ENCODE peak calls at places on chromosome 9, in four cellular contexts. Z is adrenal gland; G is central memory CD4-positive, alpha-beta T cell; R is RCC 7860. U is an unnamed sample.

GRCh38 chr9:68500457-68501158 is 40.1 kb downstream of the TMEM252 start:
- DNase-seq in Z (no peak), G (no peak), R (peak; percentile 17), U (no peak)

GRCh38 chr9:124590886-124591641 is 83.9 kb upstream of the NR5A1 start:
- DNase-seq in Z (no peak), G (no peak), R (no peak), U (no peak)

GRCh38 chr9:114409842-114410241 is 22.1 kb upstream of the AKNA start:
- DNase-seq in Z (no peak), G (no peak), R (no peak), U (no peak)

GRCh38 chr9:95218790-95219189 is 98.7 kb downstream of the FANCC start:
- DNase-seq in Z (no peak), G (no peak), R (no peak), U (no peak)

GRCh38 chr9:109600142-109600541 is 102.0 kb upstream of the PTPN3 start:
- DNase-seq in Z (no peak), G (no peak), R (peak; percentile 60), U (peak; percentile 88)

GRCh38 chr9:95021166-95021886 is 294.8 kb downstream of the AOPEP start:
- DNase-seq in Z (no peak), G (no peak), R (no peak), U (no peak)

GRCh38 chr9:126615251-126615790 is 1.6 kb downstream of the LMX1B start:
- DNase-seq in Z (no peak), G (no peak), R (no peak), U (peak; percentile 18)

GRCh38 chr9:131038256-131039128 is 29.5 kb downstream of the LAMC3 start:
- DNase-seq in Z (no peak), G (no peak), R (no peak), U (no peak)

GRCh38 chr9:98556511-98556910 is 152.2 kb downstream of the GABBR2 start:
- DNase-seq in Z (no peak), G (no peak), R (no peak), U (no peak)

GRCh38 chr9:125366676-125367075 is 105.0 kb downstream of the GAPVD1 start:
- DNase-seq in Z (no peak), G (no peak), R (no peak), U (no peak)

GRCh38 chr9:19969721-19970120 is 180.9 kb upstream of the SLC24A2 start:
- DNase-seq in Z (no peak), G (no peak), R (no peak), U (peak; percentile 64)

GRCh38 chr9:64773491-64773931 is 511.5 kb downstream of the FOXD4L5 start:
- DNase-seq in Z (no peak), G (no peak), R (peak; percentile 3), U (no peak)

GRCh38 chr9:119398350-119398749 is 29.1 kb upstream of the BRINP1 start:
- DNase-seq in Z (no peak), G (no peak), R (peak; percentile 25), U (no peak)

GRCh38 chr9:6997330-6997729 is 239.6 kb downstream of the KDM4C start:
- DNase-seq in Z (no peak), G (no peak), R (no peak), U (no peak)

GRCh38 chr9:21317956-21318923 is 13.1 kb upstream of the IFNA5 start:
- DNase-seq in Z (peak; percentile 69), G (peak; percentile 23), R (peak; percentile 20), U (peak; percentile 67)

GRCh38 chr9:132018957-132019405 is 60.7 kb downstream of the MED27 start:
- DNase-seq in Z (no peak), G (no peak), R (no peak), U (peak; percentile 21)

GRCh38 chr9:91658513-91659105 is 235.0 kb upstream of the NFIL3 start:
- DNase-seq in Z (no peak), G (no peak), R (no peak), U (no peak)

GRCh38 chr9:92943062-92943616 is 4.2 kb upstream of the FGD3 start:
- DNase-seq in Z (peak; percentile 7), G (no peak), R (no peak), U (no peak)

GRCh38 chr9:136840877-136841645 is 1.2 kb upstream of the AJM1 start:
- DNase-seq in Z (peak; percentile 89), G (no peak), R (peak; percentile 84), U (peak; percentile 44)

U was measured in fibroblast of pulmonary artery.